ENCODE peak calls at places on chromosome 11, in eight cellular contexts. D is KG1; J is NCI-H2081; R is HS-27A; A is ELR; L is effector CD4-positive, alpha-beta T cell; M is aorta; S is neural progenitor cell. B is an unnamed sample.

GRCh38 chr11:70065318-70066135 is 12.6 kb upstream of the ANO1 start:
- DNase-seq in D (no peak), J (no peak), R (no peak), A (no peak), L (no peak), M (peak), S (no peak), B (no peak)

GRCh38 chr11:121104223-121104831 is 3.3 kb downstream of the TECTA start:
- DNase-seq in D (no peak), J (no peak), R (no peak), A (peak), L (no peak), M (no peak), S (no peak), B (no peak)

GRCh38 chr11:23123766-23124165 is 263.5 kb upstream of the CCDC179 start:
- DNase-seq in D (no peak), J (no peak), R (peak), A (peak), L (no peak), M (no peak), S (no peak), B (peak)

GRCh38 chr11:19259487-19260345 is 19.0 kb upstream of the E2F8 start:
- DNase-seq in D (peak), J (peak), R (peak), A (peak), L (peak), M (peak), S (peak), B (no peak)

GRCh38 chr11:85665756-85666155 is 827 bp upstream of the CREBZF start:
- DNase-seq in D (no peak), J (no peak), R (no peak), A (no peak), L (no peak), M (no peak), S (no peak), B (no peak)

GRCh38 chr11:46247664-46248063 is 29.8 kb upstream of the CREB3L1 start:
- DNase-seq in D (no peak), J (peak), R (peak), A (peak), L (no peak), M (no peak), S (peak), B (peak)

GRCh38 chr11:96311120-96311568 is 31.9 kb downstream of the MAML2 start:
- DNase-seq in D (no peak), J (no peak), R (peak), A (peak), L (no peak), M (no peak), S (no peak), B (no peak)

GRCh38 chr11:117180661-117181585 is 2.4 kb downstream of the SIDT2 start:
- DNase-seq in D (no peak), J (peak), R (no peak), A (peak), L (peak), M (peak), S (peak), B (no peak)

GRCh38 chr11:70490723-70491558 is 92.6 kb downstream of the CTTN start:
- DNase-seq in D (no peak), J (no peak), R (no peak), A (no peak), L (no peak), M (peak), S (no peak), B (no peak)

GRCh38 chr11:122309262-122309925 is 193.4 kb upstream of the BLID start:
- DNase-seq in D (no peak), J (no peak), R (no peak), A (no peak), L (no peak), M (no peak), S (no peak), B (no peak)

GRCh38 chr11:95378106-95378505 is 147.1 kb upstream of the SESN3 start:
- DNase-seq in D (no peak), J (no peak), R (no peak), A (no peak), L (no peak), M (no peak), S (no peak), B (no peak)

GRCh38 chr11:29280452-29280851 is 736.4 kb downstream of the KCNA4 start:
- DNase-seq in D (no peak), J (no peak), R (no peak), A (peak), L (no peak), M (no peak), S (no peak), B (peak)

GRCh38 chr11:19953909-19954308 is 206.4 kb downstream of the DBX1 start:
- DNase-seq in D (no peak), J (peak), R (peak), A (peak), L (no peak), M (no peak), S (peak), B (peak)

B was measured in DMS153.